ENCODE peak calls at places on chromosome 7, in nine cellular contexts. B, A, V, O, U, F, P, R and Z are unnamed samples.

GRCh38 chr7:132527467-132528410 is 48.5 kb downstream of the PLXNA4 start:
- DNase-seq in O (no peak), B (no peak), U (no peak), F (no peak), P (no peak), V (no peak), A (no peak), R (no peak), Z (no peak)

GRCh38 chr7:1536768-1537630 is 6.5 kb downstream of the MAFK start:
- DNase-seq in P (no peak), B (peak; percentile 99), V (peak; percentile 95), U (peak; percentile 99), A (peak; percentile 79), R (peak; percentile 97), O (peak; percentile 94), F (peak; percentile 93), Z (peak; percentile 35)

GRCh38 chr7:130363156-130363847 is 17.0 kb upstream of the CPA1 start:
- DNase-seq in A (no peak), R (peak; percentile 100), U (peak; percentile 99), O (peak; percentile 97), B (peak; percentile 99), F (no peak), V (no peak), P (no peak), Z (no peak)

GRCh38 chr7:49346200-49346899 is 422.0 kb downstream of the CDC14C start:
- DNase-seq in V (no peak), A (no peak), U (no peak), F (no peak), P (no peak), R (no peak), B (no peak), O (no peak), Z (no peak)

GRCh38 chr7:111012152-111012551 is 78.8 kb upstream of the LRRN3 start:
- DNase-seq in O (peak; percentile 66), B (peak; percentile 5), A (no peak), F (no peak), U (peak; percentile 36), V (no peak), P (no peak), R (no peak), Z (no peak)

GRCh38 chr7:24851791-24852190 is 94.5 kb upstream of the GSDME start:
- DNase-seq in P (no peak), U (peak; percentile 79), V (no peak), O (peak; percentile 58), A (peak; percentile 31), F (no peak), R (no peak), B (peak; percentile 29), Z (no peak)

GRCh38 chr7:36037121-36037662 is 115.9 kb upstream of the EEPD1 start:
- DNase-seq in R (peak; percentile 93), A (peak; percentile 62), U (peak; percentile 74), O (peak; percentile 97), F (peak; percentile 13), P (no peak), B (peak; percentile 66), V (no peak), Z (no peak)

GRCh38 chr7:24907311-24907886 is 72.6 kb downstream of the OSBPL3 start:
- DNase-seq in P (no peak), R (peak; percentile 85), A (no peak), B (no peak), U (peak; percentile 76), V (no peak), O (peak; percentile 89), F (no peak), Z (no peak)

GRCh38 chr7:104207348-104207730 is 474 bp downstream of the ORC5 start:
- DNase-seq in U (peak; percentile 12), R (peak; percentile 18), F (peak; percentile 4), B (peak; percentile 10), P (peak; percentile 12), V (no peak), A (no peak), O (peak; percentile 20), Z (no peak)

GRCh38 chr7:28570970-28571288 is 158.6 kb downstream of the CREB5 start:
- DNase-seq in A (no peak), V (no peak), F (no peak), O (peak; percentile 40), B (peak; percentile 22), R (no peak), U (peak; percentile 56), P (no peak), Z (no peak)

GRCh38 chr7:107609861-107610260 is 29.8 kb downstream of the BCAP29 start:
- DNase-seq in F (no peak), P (no peak), V (no peak), A (peak; percentile 44), B (no peak), O (no peak), R (no peak), U (no peak), Z (no peak)

GRCh38 chr7:2873686-2874551 is 29.8 kb upstream of the GNA12 start:
- DNase-seq in U (peak; percentile 95), P (peak; percentile 8), F (peak; percentile 60), R (peak; percentile 89), A (peak; percentile 36), B (peak; percentile 87), O (peak; percentile 93), V (no peak), Z (no peak)

GRCh38 chr7:97043281-97043680 is 18.6 kb upstream of the DLX5 start:
- DNase-seq in B (peak; percentile 51), O (no peak), P (no peak), V (no peak), R (no peak), A (no peak), F (no peak), U (peak; percentile 7), Z (no peak)

GRCh38 chr7:120794100-120794729 is 63.7 kb downstream of the TSPAN12 start:
- DNase-seq in V (no peak), R (no peak), B (peak; percentile 1), P (no peak), F (no peak), A (no peak), O (peak; percentile 50), U (no peak), Z (no peak)

GRCh38 chr7:867406-868188 is 8.8 kb upstream of the GET4 start:
- DNase-seq in U (peak; percentile 54), P (no peak), A (no peak), F (no peak), V (peak; percentile 62), O (peak; percentile 78), R (peak; percentile 33), B (peak; percentile 83), Z (peak; percentile 5)

GRCh38 chr7:94666879-94667587 is 11.1 kb upstream of the SGCE start:
- DNase-seq in V (no peak), B (no peak), U (no peak), R (no peak), O (no peak), P (no peak), A (no peak), F (no peak), Z (no peak)

GRCh38 chr7:17624379-17624778 is 315.9 kb downstream of the SNX13 start:
- DNase-seq in B (no peak), O (no peak), V (no peak), P (no peak), A (no peak), U (no peak), R (no peak), F (no peak), Z (no peak)

GRCh38 chr7:805261-805660 is 27.0 kb upstream of the SUN1 start:
- DNase-seq in O (no peak), A (no peak), R (no peak), V (peak; percentile 55), U (no peak), B (no peak), F (no peak), P (no peak), Z (no peak)

DNA sequence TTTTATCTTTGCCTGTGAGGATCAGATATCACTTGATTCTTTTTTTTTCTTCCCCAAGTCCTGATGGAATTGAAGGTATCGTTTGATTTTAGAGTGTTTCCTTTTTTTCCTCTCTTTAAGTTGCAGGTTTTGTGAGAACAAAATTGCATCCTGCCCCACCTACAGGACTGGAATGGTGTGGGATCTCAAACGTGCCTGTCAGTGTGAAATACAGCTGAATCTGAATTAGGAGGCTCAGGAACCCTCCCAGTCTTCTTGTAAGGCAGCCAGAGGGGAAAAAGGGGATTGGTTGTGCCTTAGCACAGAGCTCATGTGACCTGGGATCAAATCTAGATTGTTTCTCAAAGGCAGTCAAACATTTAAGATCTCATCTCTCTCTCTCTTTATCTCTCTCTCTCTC is 32.7 kb upstream of the KLHL7 start:
- DNase-seq in A (no peak), P (no peak), R (no peak), F (peak; percentile 63), B (no peak), V (no peak), O (no peak), U (no peak), Z (no peak)
- TF ChIP-seq CTCF in A (no peak), P (no peak), R (no peak), F (peak; percentile 9), B (peak; percentile 12), V (no peak), O (no peak), U (no peak), Z (no peak)

DNA sequence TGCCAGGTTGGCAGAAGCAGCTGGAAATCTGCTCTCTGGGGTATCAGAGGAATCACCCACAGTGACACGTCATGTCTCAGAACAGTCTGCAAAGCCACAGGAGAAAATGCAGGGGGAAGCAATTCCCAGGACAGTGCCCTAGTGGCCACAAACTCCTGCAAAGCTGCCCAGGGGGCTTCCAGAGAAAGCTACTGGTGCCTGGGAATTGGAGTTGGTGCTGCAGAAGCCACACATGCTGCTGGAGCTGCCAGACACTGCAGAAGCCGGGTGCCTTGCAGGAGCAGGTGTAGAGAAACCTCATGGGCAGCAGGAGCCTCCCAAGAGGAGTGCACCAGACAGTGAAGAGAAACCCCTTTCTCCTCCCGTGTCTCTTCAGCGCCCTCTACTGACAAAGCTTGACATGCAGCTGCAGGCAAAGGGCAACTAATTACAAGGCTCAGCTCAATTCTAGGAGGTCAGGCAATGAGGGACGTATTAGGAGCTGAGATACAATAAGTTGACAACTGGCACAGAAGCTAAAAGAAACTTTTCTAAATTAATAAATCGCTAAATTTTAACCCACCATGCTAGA is 30.2 kb upstream of the NUB1 start:
- DNase-seq in P (no peak), O (peak; percentile 22), R (no peak), V (no peak), U (no peak), A (peak; percentile 42), B (no peak), F (peak; percentile 84), Z (peak; percentile 34)
- TF ChIP-seq CTCF in P (peak; percentile 5), O (no peak), R (no peak), V (no peak), U (peak; percentile 22), A (peak; percentile 57), B (no peak), F (peak; percentile 70), Z (no peak)

GRCh38 chr7:30682131-30683083 is at the start of gene CRHR2:
- DNase-seq in R (no peak), U (no peak), V (peak; percentile 40), F (peak; percentile 76), O (no peak), B (no peak), P (no peak), A (peak; percentile 73), Z (peak; percentile 72)
- TF ChIP-seq CTCF in R (no peak), U (no peak), V (no peak), F (peak; percentile 67), O (no peak), B (no peak), P (no peak), A (peak; percentile 71), Z (peak; percentile 51)

DNA sequence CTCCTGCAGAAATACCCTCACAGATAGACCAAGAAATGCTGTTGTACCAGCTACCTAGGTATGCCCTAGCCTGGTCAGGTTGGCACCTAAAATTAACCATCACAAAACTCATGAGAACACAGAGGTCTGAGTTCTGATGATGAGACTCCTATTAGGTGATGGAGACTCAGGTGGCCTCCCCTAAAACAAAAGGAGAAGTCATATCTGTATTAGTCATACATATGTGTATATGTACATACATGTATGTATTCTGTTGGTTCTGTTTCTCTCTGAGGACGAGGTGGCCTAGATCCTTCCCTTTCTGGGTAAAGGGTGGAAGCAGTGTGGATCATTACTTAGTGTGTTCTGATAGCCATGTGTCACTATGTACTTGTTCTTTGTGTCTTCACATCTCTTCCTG is 207.2 kb upstream of the PRSS1 start:
- DNase-seq in B (no peak), O (no peak), V (no peak), A (no peak), R (no peak), F (no peak), P (no peak), U (no peak), Z (no peak)
- TF ChIP-seq CTCF in B (no peak), O (no peak), V (no peak), A (no peak), R (no peak), F (no peak), P (no peak), U (no peak), Z (no peak)